ENCODE peak calls at places on chromosomes 3 and 15, in six cellular contexts. One of them, this sample, is unnamed. For H3K27me3, the result is how much of the 10 kb centered on the place peaks cover.

GRCh38 chr3:73213906-73214305 is 152.4 kb downstream of the EBLN2 start:
- DNase-seq in HCT116: no peak
- DNase-seq in esophagus muscularis mucosa: no peak
- DNase-seq in psoas muscle: no peak
- DNase-seq in colonic mucosa: no peak
- DNase-seq in sigmoid colon: no peak
- DNase-seq in this sample: no peak

GRCh38 chr3:49928511-49929017 is 1.0 kb downstream of the MON1A start:
- DNase-seq in HCT116: no peak
- DNase-seq in esophagus muscularis mucosa: no peak
- DNase-seq in psoas muscle: no peak
- DNase-seq in colonic mucosa: peak
- DNase-seq in sigmoid colon: no peak
- DNase-seq in this sample: no peak

GRCh38 chr3:183116051-183116614 is 16.8 kb upstream of the MCCC1 start:
- DNase-seq in HCT116: no peak
- DNase-seq in esophagus muscularis mucosa: no peak
- DNase-seq in psoas muscle: no peak
- DNase-seq in colonic mucosa: peak
- DNase-seq in sigmoid colon: no peak
- DNase-seq in this sample: peak

GRCh38 chr3:132637590-132637989 is 22.0 kb downstream of the ACAD11 start:
- DNase-seq in HCT116: no peak
- DNase-seq in esophagus muscularis mucosa: no peak
- DNase-seq in psoas muscle: no peak
- DNase-seq in colonic mucosa: no peak
- DNase-seq in sigmoid colon: no peak
- DNase-seq in this sample: no peak

GRCh38 chr3:129557737-129558037 is 14.7 kb downstream of the H1-8 start:
- DNase-seq in HCT116: no peak
- DNase-seq in esophagus muscularis mucosa: no peak
- DNase-seq in psoas muscle: no peak
- DNase-seq in colonic mucosa: no peak
- DNase-seq in sigmoid colon: no peak
- DNase-seq in this sample: no peak

GRCh38 chr15:42010434-42010833 is 10.4 kb downstream of the PLA2G4E start:
- DNase-seq in HCT116: peak
- DNase-seq in esophagus muscularis mucosa: no peak
- DNase-seq in psoas muscle: no peak
- DNase-seq in colonic mucosa: no peak
- DNase-seq in sigmoid colon: no peak
- DNase-seq in this sample: no peak

GRCh38 chr3:38119802-38120689 is 16.9 kb downstream of the ACAA1 start:
- DNase-seq in HCT116: no peak
- DNase-seq in esophagus muscularis mucosa: no peak
- DNase-seq in psoas muscle: no peak
- DNase-seq in colonic mucosa: no peak
- DNase-seq in sigmoid colon: peak
- DNase-seq in this sample: no peak

GRCh38 chr15:56099311-56099710 is 105.9 kb upstream of the NEDD4 start:
- DNase-seq in HCT116: no peak
- DNase-seq in esophagus muscularis mucosa: no peak
- DNase-seq in psoas muscle: peak
- DNase-seq in colonic mucosa: no peak
- DNase-seq in sigmoid colon: no peak
- DNase-seq in this sample: no peak

GRCh38 chr3:64650096-64650622 is 37.6 kb downstream of the ADAMTS9 start:
- DNase-seq in HCT116: no peak
- DNase-seq in esophagus muscularis mucosa: no peak
- DNase-seq in psoas muscle: no peak
- DNase-seq in colonic mucosa: no peak
- DNase-seq in sigmoid colon: no peak
- DNase-seq in this sample: no peak

GRCh38 chr15:43985976-43986375 is 159.2 kb downstream of the WDR76 start:
- DNase-seq in HCT116: no peak
- DNase-seq in esophagus muscularis mucosa: no peak
- DNase-seq in psoas muscle: no peak
- DNase-seq in colonic mucosa: no peak
- DNase-seq in sigmoid colon: no peak
- DNase-seq in this sample: no peak

GRCh38 chr15:101390462-101390861 is 95.4 kb upstream of the SNRPA1 start:
- DNase-seq in HCT116: no peak
- DNase-seq in esophagus muscularis mucosa: no peak
- DNase-seq in psoas muscle: peak
- DNase-seq in colonic mucosa: no peak
- DNase-seq in sigmoid colon: no peak
- DNase-seq in this sample: no peak

GRCh38 chr3:76997733-76998132 is 42.2 kb upstream of the ROBO2 start:
- DNase-seq in HCT116: no peak
- DNase-seq in esophagus muscularis mucosa: no peak
- DNase-seq in psoas muscle: no peak
- DNase-seq in colonic mucosa: no peak
- DNase-seq in sigmoid colon: no peak
- DNase-seq in this sample: no peak

GRCh38 chr3:5188419-5189405 is 1.2 kb downstream of the EDEM1 start:
- DNase-seq in HCT116: no peak
- DNase-seq in esophagus muscularis mucosa: no peak
- DNase-seq in psoas muscle: no peak
- DNase-seq in colonic mucosa: peak
- DNase-seq in sigmoid colon: no peak
- DNase-seq in this sample: no peak

GRCh38 chr3:180870008-180870733 is 42.3 kb upstream of the FXR1 start:
- DNase-seq in HCT116: no peak
- DNase-seq in esophagus muscularis mucosa: no peak
- DNase-seq in psoas muscle: peak
- DNase-seq in colonic mucosa: peak
- DNase-seq in sigmoid colon: peak
- DNase-seq in this sample: no peak

GRCh38 chr3:16723994-16724393 is 118.8 kb upstream of the DAZL start:
- DNase-seq in HCT116: peak
- DNase-seq in esophagus muscularis mucosa: no peak
- DNase-seq in psoas muscle: no peak
- DNase-seq in colonic mucosa: no peak
- DNase-seq in sigmoid colon: no peak
- DNase-seq in this sample: no peak

GRCh38 chr3:164007764-164008163 is 1070.5 kb downstream of the SI start:
- DNase-seq in HCT116: no peak
- DNase-seq in esophagus muscularis mucosa: no peak
- DNase-seq in psoas muscle: no peak
- DNase-seq in colonic mucosa: no peak
- DNase-seq in sigmoid colon: no peak
- DNase-seq in this sample: no peak

GRCh38 chr15:57668074-57668473 is 38.4 kb upstream of the POLR2M start:
- DNase-seq in HCT116: no peak
- DNase-seq in esophagus muscularis mucosa: no peak
- DNase-seq in psoas muscle: no peak
- DNase-seq in colonic mucosa: no peak
- DNase-seq in sigmoid colon: no peak
- DNase-seq in this sample: no peak

GRCh38 chr3:40550168-40550567 is 25.4 kb downstream of the ZNF621 start:
- DNase-seq in HCT116: no peak
- DNase-seq in esophagus muscularis mucosa: no peak
- DNase-seq in psoas muscle: no peak
- DNase-seq in colonic mucosa: no peak
- DNase-seq in sigmoid colon: no peak
- DNase-seq in this sample: no peak

GRCh38 chr3:196440041-196440537 is 7.9 kb upstream of the UBXN7 start:
- DNase-seq in HCT116: no peak
- DNase-seq in esophagus muscularis mucosa: no peak
- DNase-seq in psoas muscle: peak
- DNase-seq in colonic mucosa: no peak
- DNase-seq in sigmoid colon: no peak
- DNase-seq in this sample: no peak

GRCh38 chr3:101902041-101902440 is 52.7 kb downstream of the NFKBIZ start:
- DNase-seq in HCT116: peak
- DNase-seq in esophagus muscularis mucosa: no peak
- DNase-seq in psoas muscle: no peak
- DNase-seq in colonic mucosa: no peak
- DNase-seq in sigmoid colon: no peak
- DNase-seq in this sample: peak

GRCh38 chr3:58575986-58576652 is 1.1 kb downstream of the FAM107A start:
- DNase-seq in HCT116: no peak
- DNase-seq in esophagus muscularis mucosa: no peak
- DNase-seq in psoas muscle: no peak
- DNase-seq in colonic mucosa: no peak
- DNase-seq in sigmoid colon: peak
- DNase-seq in this sample: no peak

GRCh38 chr3:125381743-125382142 is 6.6 kb upstream of the ZNF148 start:
- DNase-seq in HCT116: no peak
- DNase-seq in esophagus muscularis mucosa: no peak
- DNase-seq in psoas muscle: no peak
- DNase-seq in colonic mucosa: no peak
- DNase-seq in sigmoid colon: no peak
- DNase-seq in this sample: no peak

GRCh38 chr15:65066001-65066634 is 1.7 kb downstream of the RASL12 start:
- DNase-seq in HCT116: no peak
- DNase-seq in esophagus muscularis mucosa: no peak
- DNase-seq in psoas muscle: no peak
- DNase-seq in colonic mucosa: no peak
- DNase-seq in sigmoid colon: no peak
- DNase-seq in this sample: no peak

GRCh38 chr3:19994796-19995195 is 17.3 kb downstream of the PP2D1 start:
- DNase-seq in HCT116: no peak
- DNase-seq in esophagus muscularis mucosa: no peak
- DNase-seq in psoas muscle: no peak
- DNase-seq in colonic mucosa: no peak
- DNase-seq in sigmoid colon: no peak
- DNase-seq in this sample: no peak

DNA sequence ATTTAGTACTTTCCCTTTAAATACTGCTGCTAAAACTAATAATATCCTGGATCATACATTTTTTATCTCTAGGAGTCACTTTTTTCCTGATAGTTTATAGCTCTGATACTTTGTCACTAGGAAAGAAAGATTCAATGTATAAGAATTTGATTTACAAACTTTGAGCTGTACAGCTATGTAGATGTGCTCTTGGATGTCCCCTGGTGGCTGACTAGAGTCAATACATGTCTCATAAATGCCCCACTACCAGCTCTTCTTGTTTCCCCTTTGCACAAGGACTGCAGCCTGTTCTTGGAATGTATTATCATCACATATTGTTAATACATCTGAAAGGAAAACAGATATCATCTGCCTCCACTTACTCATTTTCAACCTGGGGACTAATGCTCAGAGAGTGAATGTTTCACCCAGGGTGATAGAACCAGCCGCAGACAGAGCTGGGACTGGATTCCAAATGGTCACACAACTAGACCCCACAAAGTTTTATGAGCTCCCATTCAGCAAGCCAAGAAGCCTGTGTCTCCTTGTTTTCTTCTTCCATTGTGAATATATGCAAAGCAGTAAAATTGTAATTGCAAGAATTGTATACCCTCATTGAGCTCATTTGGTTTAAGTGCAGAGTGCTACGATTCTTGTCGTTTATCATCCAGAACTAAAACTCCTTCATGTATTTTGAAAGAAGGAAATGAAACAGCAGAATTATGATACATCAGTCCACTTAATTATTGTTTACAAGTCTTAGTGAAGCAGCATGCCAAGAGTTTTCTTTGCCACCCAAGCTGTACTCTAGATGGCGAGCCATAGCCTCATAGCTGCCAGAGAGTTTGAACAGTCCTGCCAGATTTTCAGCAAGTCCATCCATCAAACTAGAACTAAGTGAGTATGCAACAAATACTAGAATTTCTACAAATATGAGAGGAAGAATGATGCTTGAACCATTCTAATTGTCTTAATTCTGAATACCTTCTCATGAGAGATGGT is 261.6 kb upstream of the LMCD1 start:
- DNase-seq in HCT116: peak
- DNase-seq in esophagus muscularis mucosa: no peak
- DNase-seq in psoas muscle: no peak
- DNase-seq in colonic mucosa: peak
- DNase-seq in sigmoid colon: no peak
- DNase-seq in this sample: peak
- TF ChIP-seq CTCF in HCT116: peak
- TF ChIP-seq CTCF in esophagus muscularis mucosa: peak
- TF ChIP-seq CTCF in psoas muscle: peak
- TF ChIP-seq CTCF in colonic mucosa: peak
- TF ChIP-seq CTCF in sigmoid colon: no peak
- TF ChIP-seq CTCF in this sample: peak

GRCh38 chr15:36887214-36888017 is 212.9 kb downstream of the MEIS2 start:
- DNase-seq in HCT116: no peak
- DNase-seq in esophagus muscularis mucosa: no peak
- DNase-seq in psoas muscle: peak
- DNase-seq in colonic mucosa: no peak
- DNase-seq in sigmoid colon: no peak
- DNase-seq in this sample: no peak
- H3K27me3 ChIP-seq in HCT116: under half
- H3K27me3 ChIP-seq in esophagus muscularis mucosa: under half
- H3K27me3 ChIP-seq in psoas muscle: half or more
- H3K27me3 ChIP-seq in colonic mucosa: under half
- H3K27me3 ChIP-seq in sigmoid colon: under half
- H3K27me3 ChIP-seq in this sample: half or more

GRCh38 chr3:84960581-84960980 is 1.8 kb downstream of the CADM2 start:
- DNase-seq in HCT116: no peak
- DNase-seq in esophagus muscularis mucosa: no peak
- DNase-seq in psoas muscle: no peak
- DNase-seq in colonic mucosa: no peak
- DNase-seq in sigmoid colon: no peak
- DNase-seq in this sample: no peak

GRCh38 chr3:84961492-84962255 is 2.9 kb downstream of the CADM2 start:
- DNase-seq in HCT116: no peak
- DNase-seq in esophagus muscularis mucosa: no peak
- DNase-seq in psoas muscle: no peak
- DNase-seq in colonic mucosa: no peak
- DNase-seq in sigmoid colon: no peak
- DNase-seq in this sample: no peak

GRCh38 chr3:84960994-84961393 is 2.2 kb downstream of the CADM2 start:
- DNase-seq in HCT116: no peak
- DNase-seq in esophagus muscularis mucosa: no peak
- DNase-seq in psoas muscle: no peak
- DNase-seq in colonic mucosa: no peak
- DNase-seq in sigmoid colon: no peak
- DNase-seq in this sample: no peak

GRCh38 chr3:84959470-84960380 is 936 bp downstream of the CADM2 start:
- DNase-seq in HCT116: no peak
- DNase-seq in esophagus muscularis mucosa: no peak
- DNase-seq in psoas muscle: peak
- DNase-seq in colonic mucosa: no peak
- DNase-seq in sigmoid colon: no peak
- DNase-seq in this sample: no peak

GRCh38 chr3:84958495-84959469 is at the start of gene CADM2:
- DNase-seq in HCT116: no peak
- DNase-seq in esophagus muscularis mucosa: peak
- DNase-seq in psoas muscle: peak
- DNase-seq in colonic mucosa: peak
- DNase-seq in sigmoid colon: peak
- DNase-seq in this sample: peak
- TF ChIP-seq CTCF in HCT116: no peak
- TF ChIP-seq CTCF in esophagus muscularis mucosa: peak
- TF ChIP-seq CTCF in psoas muscle: peak
- TF ChIP-seq CTCF in colonic mucosa: peak
- TF ChIP-seq CTCF in sigmoid colon: no peak
- TF ChIP-seq CTCF in this sample: no peak

DNA sequence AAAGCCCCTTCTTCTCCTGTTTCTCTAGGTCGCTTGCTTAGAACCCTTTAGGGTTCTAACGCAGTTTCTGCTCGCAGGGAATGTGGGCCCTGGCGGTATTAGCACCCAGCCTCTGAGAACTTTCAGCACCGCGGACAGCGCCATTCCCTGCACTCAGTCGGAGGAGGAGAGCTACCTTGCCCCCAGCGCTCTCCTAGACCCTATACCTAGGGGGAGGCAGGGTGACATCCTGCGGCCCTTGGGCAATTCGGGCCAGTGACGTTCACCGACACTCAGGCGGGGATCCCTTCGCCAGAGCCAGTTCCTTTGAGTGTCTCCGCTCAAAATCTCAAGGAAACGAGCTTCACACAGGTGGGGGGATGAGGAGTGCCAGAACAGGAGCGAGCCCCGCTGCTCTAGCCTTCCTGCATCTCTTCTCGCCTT is 1.3 kb downstream of the SLC7A14 start:
- DNase-seq in HCT116: no peak
- DNase-seq in esophagus muscularis mucosa: no peak
- DNase-seq in psoas muscle: peak
- DNase-seq in colonic mucosa: peak
- DNase-seq in sigmoid colon: peak
- DNase-seq in this sample: peak
- H3K27me3 ChIP-seq in HCT116: under half
- H3K27me3 ChIP-seq in esophagus muscularis mucosa: under half
- H3K27me3 ChIP-seq in psoas muscle: half or more
- H3K27me3 ChIP-seq in colonic mucosa: under half
- H3K27me3 ChIP-seq in sigmoid colon: under half
- H3K27me3 ChIP-seq in this sample: under half